ENCODE peak calls at places on chromosome 16, in four cellular contexts. V, S, F and B are unnamed samples.

GRCh38 chr16:70737377-70738082 is 51.7 kb upstream of the MTSS2 start:
- DNase-seq in S (peak), F (no peak), V (peak), B (peak)

GRCh38 chr16:12898556-12898955 is 2.8 kb upstream of the SHISA9 start:
- DNase-seq in F (no peak), V (no peak), S (no peak), B (no peak)

GRCh38 chr16:67649494-67649931 is 4.6 kb downstream of the CARMIL2 start:
- DNase-seq in F (peak), S (no peak), V (no peak), B (no peak)

GRCh38 chr16:50578147-50578546 is 30.0 kb downstream of the NKD1 start:
- DNase-seq in V (no peak), S (no peak), F (no peak), B (no peak)

GRCh38 chr16:22240023-22240697 is 34.1 kb downstream of the EEF2K start:
- DNase-seq in V (no peak), S (no peak), F (no peak), B (no peak)

GRCh38 chr16:11036040-11036439 is 91.7 kb downstream of the CLEC16A start:
- DNase-seq in S (no peak), V (no peak), F (no peak), B (no peak)

GRCh38 chr16:27822529-27823437 is 240.7 kb downstream of the GSG1L start:
- DNase-seq in S (no peak), V (no peak), F (no peak), B (peak)

GRCh38 chr16:23607740-23608139 is 11.6 kb upstream of the NDUFAB1 start:
- DNase-seq in V (no peak), S (no peak), F (no peak), B (no peak)

GRCh38 chr16:8898660-8899318 is 16.6 kb downstream of the LITAFD start:
- DNase-seq in S (no peak), F (no peak), V (no peak), B (no peak)

GRCh38 chr16:1670371-1670770 is 7.7 kb upstream of the JPT2 start:
- DNase-seq in V (no peak), S (peak), F (no peak), B (no peak)

GRCh38 chr16:55842369-55843104 is 9.6 kb upstream of the CES1 start:
- DNase-seq in V (no peak), F (peak), S (no peak), B (no peak)

GRCh38 chr16:50038756-50039529 is 13.9 kb downstream of the CNEP1R1 start:
- DNase-seq in S (peak), V (peak), F (peak), B (no peak)

GRCh38 chr16:54879681-54880080 is 51.0 kb upstream of the IRX5 start:
- DNase-seq in S (no peak), V (no peak), F (no peak), B (no peak)

GRCh38 chr16:1184156-1184868 is 31.4 kb downstream of the CACNA1H start:
- DNase-seq in V (no peak), S (no peak), F (no peak), B (no peak)

GRCh38 chr16:70738083-70738977 is 52.5 kb upstream of the MTSS2 start:
- DNase-seq in F (peak), V (peak), S (peak), B (no peak)

GRCh38 chr16:67685388-67686112 is 18.9 kb downstream of the C16orf86 start:
- DNase-seq in V (no peak), F (peak), S (no peak), B (no peak)

GRCh38 chr16:18932243-18932997 is 6.2 kb upstream of the SMG1 start:
- DNase-seq in S (no peak), V (no peak), F (no peak), B (no peak)

GRCh38 chr16:68892214-68892613 is 48.9 kb downstream of the TANGO6 start:
- DNase-seq in V (no peak), F (no peak), S (no peak), B (no peak)

GRCh38 chr16:12503201-12503600 is 300.5 kb downstream of the CPPED1 start:
- DNase-seq in F (no peak), S (no peak), V (no peak), B (no peak)

GRCh38 chr16:10862432-10862831 is 14.6 kb upstream of the CIITA start:
- DNase-seq in S (no peak), V (peak), F (peak), B (no peak)

GRCh38 chr16:56609463-56609921 is 1.1 kb downstream of the MT2A start:
- DNase-seq in V (peak), F (peak), S (peak), B (peak)